ENCODE peak calls at places on chromosomes 11 and 22, in nine cellular contexts. D is right lobe of liver, K is breast epithelium, W is IMR-90, M is tibial nerve, P is A549, Q is transverse colon, V is uterus, C is adrenal gland. Y is an unnamed sample.

GRCh38 chr11:14768789-14769188 is 123.2 kb downstream of the CYP2R1 start:
- DNase-seq in D (no peak), K (no peak), W (no peak), M (no peak), P (no peak), Q (no peak), V (no peak), C (no peak), Y (no peak)

GRCh38 chr11:66891849-66892660 is 35.2 kb downstream of the LRFN4 start:
- DNase-seq in D (no peak), K (no peak), W (peak), M (no peak), P (peak), Q (peak), V (no peak), C (peak), Y (peak)

GRCh38 chr11:76803023-76803422 is 19.9 kb downstream of the TSKU start:
- DNase-seq in D (no peak), K (no peak), W (peak), M (peak), P (peak), Q (no peak), V (no peak), C (no peak), Y (no peak)

GRCh38 chr22:41772198-41772597 is 28.3 kb upstream of the CCDC134 start:
- DNase-seq in D (no peak), K (no peak), W (no peak), M (no peak), P (peak), Q (no peak), V (no peak), C (no peak), Y (no peak)

GRCh38 chr11:44305643-44306468 is 4.1 kb downstream of the ALX4 start:
- DNase-seq in D (no peak), K (no peak), W (no peak), M (no peak), P (no peak), Q (peak), V (no peak), C (no peak), Y (peak)

GRCh38 chr11:60959445-60959844 is 7.5 kb upstream of the SLC15A3 start:
- DNase-seq in D (no peak), K (no peak), W (no peak), M (no peak), P (no peak), Q (no peak), V (no peak), C (no peak), Y (no peak)

GRCh38 chr11:124113890-124114289 is 1.4 kb upstream of the VWA5A start:
- DNase-seq in D (no peak), K (no peak), W (peak), M (no peak), P (no peak), Q (peak), V (no peak), C (no peak), Y (peak)

GRCh38 chr22:38953577-38954413 is 3.6 kb upstream of the APOBEC3A start:
- DNase-seq in D (no peak), K (no peak), W (no peak), M (no peak), P (peak), Q (peak), V (no peak), C (no peak), Y (peak)

GRCh38 chr11:2378527-2379210 is 1.6 kb downstream of the CD81 start:
- DNase-seq in D (peak), K (no peak), W (peak), M (peak), P (no peak), Q (no peak), V (peak), C (no peak), Y (no peak)

GRCh38 chr22:50507991-50508884 is at the start of gene NCAPH2:
- DNase-seq in D (peak), K (peak), W (peak), M (peak), P (peak), Q (peak), V (peak), C (peak), Y (peak)
- TF ChIP-seq POLR2A in D (peak), K (peak), W (peak), M (peak), P (peak), Q (peak), V (peak), C (peak), Y (peak)

GRCh38 chr11:46277623-46278386 is at the start of gene CREB3L1:
- DNase-seq in D (no peak), K (no peak), W (no peak), M (no peak), P (no peak), Q (peak), V (no peak), C (peak), Y (no peak)
- TF ChIP-seq POLR2A in D (no peak), K (no peak), W (peak), M (no peak), P (no peak), Q (peak), V (no peak), C (no peak), Y (peak)

GRCh38 chr11:128334311-128335044 is 252.9 kb downstream of the ETS1 start:
- DNase-seq in D (peak), K (no peak), W (no peak), M (no peak), P (no peak), Q (no peak), V (peak), C (peak), Y (no peak)

GRCh38 chr11:128339721-128340271 is 247.6 kb downstream of the ETS1 start:
- DNase-seq in D (no peak), K (no peak), W (no peak), M (no peak), P (no peak), Q (no peak), V (no peak), C (no peak), Y (no peak)

GRCh38 chr11:128338806-128339205 is 248.6 kb downstream of the ETS1 start:
- DNase-seq in D (no peak), K (no peak), W (peak), M (no peak), P (no peak), Q (no peak), V (no peak), C (no peak), Y (no peak)

GRCh38 chr11:128335729-128336128 is 251.6 kb downstream of the ETS1 start:
- DNase-seq in D (no peak), K (no peak), W (no peak), M (no peak), P (no peak), Q (no peak), V (no peak), C (no peak), Y (no peak)

DNA sequence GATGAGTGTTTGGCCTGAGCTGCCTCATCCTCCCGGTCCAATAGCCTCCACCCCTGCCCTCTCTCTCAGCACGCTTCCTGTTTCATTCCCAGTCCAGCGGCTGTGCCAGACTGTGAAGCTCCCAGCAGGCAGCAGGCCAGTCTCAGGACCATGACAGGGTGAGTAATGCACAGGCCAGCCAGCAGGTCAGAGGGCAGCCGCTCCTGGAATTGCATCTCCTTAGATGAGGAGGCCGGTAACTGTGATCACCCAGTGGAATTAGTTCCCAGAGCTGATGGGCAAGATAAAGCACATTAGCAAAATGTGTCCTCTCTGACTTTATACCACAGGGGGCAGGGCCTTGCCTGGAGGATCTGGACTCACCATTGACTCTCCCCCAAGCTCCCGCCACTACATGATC is 251.2 kb downstream of the ETS1 start:
- DNase-seq in D (peak), K (no peak), W (peak), M (no peak), P (peak), Q (peak), V (peak), C (peak), Y (no peak)
- TF ChIP-seq POLR2A in D (no peak), K (no peak), W (no peak), M (no peak), P (no peak), Q (no peak), V (no peak), C (no peak), Y (no peak)

GRCh38 chr11:80593981-80594380 is 1153.2 kb upstream of the TENM4 start:
- DNase-seq in D (no peak), K (no peak), W (peak), M (no peak), P (peak), Q (peak), V (no peak), C (no peak), Y (peak)
- TF ChIP-seq POLR2A in D (no peak), K (no peak), W (no peak), M (no peak), P (no peak), Q (no peak), V (no peak), C (no peak), Y (no peak)

GRCh38 chr22:37659897-37660708 is 1.6 kb downstream of the PDXP start:
- DNase-seq in D (no peak), K (no peak), W (no peak), M (no peak), P (no peak), Q (peak), V (no peak), C (no peak), Y (peak)

GRCh38 chr22:37659066-37659896 is 758 bp downstream of the PDXP start:
- DNase-seq in D (peak), K (no peak), W (no peak), M (no peak), P (no peak), Q (peak), V (no peak), C (no peak), Y (peak)

GRCh38 chr22:37660709-37661045 is 2.2 kb downstream of the PDXP start:
- DNase-seq in D (no peak), K (no peak), W (no peak), M (no peak), P (no peak), Q (no peak), V (no peak), C (no peak), Y (no peak)

GRCh38 chr22:37657590-37658132 is 862 bp upstream of the PDXP start:
- DNase-seq in D (no peak), K (no peak), W (peak), M (no peak), P (no peak), Q (no peak), V (no peak), C (no peak), Y (no peak)

DNA sequence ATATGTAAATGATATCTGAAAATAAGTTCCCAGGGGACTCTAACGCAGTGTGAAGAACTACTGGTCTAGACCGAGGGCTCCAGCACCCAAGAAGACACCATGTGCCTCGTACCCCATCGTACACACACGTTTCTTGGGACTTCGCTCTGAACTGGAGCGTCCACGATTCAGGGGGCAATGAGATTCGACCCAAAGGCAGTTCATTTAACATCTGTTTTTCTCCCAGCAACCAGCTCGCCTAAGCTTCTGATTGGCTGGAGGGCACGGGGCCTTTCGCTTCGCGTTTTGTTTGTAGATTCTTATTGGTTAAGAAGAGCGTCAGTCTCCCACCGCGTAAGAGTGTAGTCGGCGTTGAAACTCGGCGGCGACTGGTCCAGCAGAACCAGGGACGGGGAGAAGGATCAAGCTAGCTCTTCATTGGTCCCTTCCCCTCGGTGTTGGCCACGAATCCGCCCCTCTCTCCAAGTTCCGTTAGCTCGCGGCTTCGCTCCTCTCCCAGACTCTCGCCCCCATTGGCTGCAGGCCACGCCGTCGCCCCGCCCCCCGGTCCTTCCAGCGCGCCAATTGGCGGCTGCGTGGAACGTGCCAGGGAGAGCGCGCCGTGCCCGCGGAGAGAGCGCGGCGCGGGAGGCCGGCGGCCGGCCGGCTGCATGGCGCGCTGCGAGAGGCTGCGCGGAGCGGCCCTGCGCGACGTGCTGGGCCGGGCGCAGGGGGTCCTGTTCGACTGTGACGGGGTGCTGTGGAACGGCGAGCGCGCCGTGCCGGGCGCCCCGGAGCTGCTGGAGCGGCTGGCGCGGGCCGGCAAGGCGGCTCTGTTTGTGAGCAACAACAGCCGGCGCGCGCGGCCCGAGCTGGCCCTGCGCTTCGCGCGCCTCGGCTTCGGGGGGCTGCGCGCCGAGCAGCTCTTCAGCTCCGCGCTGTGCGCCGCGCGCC is at the start of gene PDXP:
- DNase-seq in D (peak), K (peak), W (peak), M (peak), P (peak), Q (peak), V (peak), C (peak), Y (peak)
- TF ChIP-seq POLR2A in D (peak), K (no peak), W (peak), M (peak), P (peak), Q (no peak), V (peak), C (peak), Y (peak)

GRCh38 chr22:30609260-30610185 is 2.5 kb downstream of the TCN2 start:
- DNase-seq in D (no peak), K (no peak), W (peak), M (peak), P (peak), Q (peak), V (peak), C (peak), Y (peak)
- TF ChIP-seq POLR2A in D (peak), K (no peak), W (no peak), M (no peak), P (no peak), Q (peak), V (no peak), C (no peak), Y (peak)

GRCh38 chr11:13502492-13502891 is 6.7 kb upstream of the PTH start:
- DNase-seq in D (no peak), K (no peak), W (no peak), M (no peak), P (no peak), Q (no peak), V (no peak), C (no peak), Y (no peak)
- TF ChIP-seq POLR2A in D (no peak), K (no peak), W (no peak), M (no peak), P (no peak), Q (no peak), V (no peak), C (no peak), Y (no peak)

GRCh38 chr11:72013765-72014711 is 15.3 kb downstream of the IL18BP start:
- DNase-seq in D (no peak), K (peak), W (no peak), M (no peak), P (no peak), Q (no peak), V (no peak), C (peak), Y (no peak)
- TF ChIP-seq POLR2A in D (no peak), K (no peak), W (no peak), M (no peak), P (no peak), Q (no peak), V (no peak), C (no peak), Y (no peak)

Y was measured in erythroblast.